ENCODE peak calls at places on chromosomes 11 and 22, in eight cellular contexts. Q, Z, E, L, O, G, I and M are unnamed samples.

GRCh38 chr11:21897203-21897602 is 295.7 kb upstream of the ANO5 start:
- DNase-seq in Q (no peak), Z (no peak), E (no peak), L (no peak), O (no peak), G (no peak), I (no peak), M (no peak)

GRCh38 chr11:102553835-102554282 is 23.3 kb upstream of the MMP7 start:
- DNase-seq in Q (no peak), Z (no peak), E (peak; percentile 84), L (no peak), O (no peak), G (no peak), I (no peak), M (no peak)

GRCh38 chr11:6629892-6630631 is 10.8 kb upstream of the TPP1 start:
- DNase-seq in Q (peak; percentile 54), Z (no peak), E (peak; percentile 14), L (no peak), O (no peak), G (no peak), I (no peak), M (no peak)

GRCh38 chr11:19953909-19954308 is 206.4 kb downstream of the DBX1 start:
- DNase-seq in Q (no peak), Z (peak; percentile 73), E (peak; percentile 73), L (peak; percentile 39), O (no peak), G (peak; percentile 79), I (peak; percentile 91), M (peak; percentile 94)

GRCh38 chr22:47089374-47089773 is 326.9 kb downstream of the TBC1D22A start:
- DNase-seq in Q (no peak), Z (no peak), E (no peak), L (no peak), O (no peak), G (no peak), I (no peak), M (no peak)

GRCh38 chr11:130908770-130909625 is 7.3 kb downstream of the SNX19 start:
- DNase-seq in Q (no peak), Z (peak; percentile 82), E (peak; percentile 72), L (no peak), O (no peak), G (peak; percentile 46), I (peak; percentile 91), M (peak; percentile 86)

GRCh38 chr22:39622881-39623367 is 52.4 kb downstream of the CACNA1I start:
- DNase-seq in Q (peak; percentile 70), Z (peak; percentile 23), E (peak; percentile 45), L (peak; percentile 39), O (no peak), G (no peak), I (peak; percentile 9), M (no peak)

GRCh38 chr11:122209619-122210377 is 93.8 kb upstream of the BLID start:
- DNase-seq in Q (peak; percentile 57), Z (peak; percentile 88), E (peak; percentile 29), L (peak; percentile 27), O (peak; percentile 75), G (peak; percentile 67), I (peak; percentile 88), M (peak; percentile 89)

GRCh38 chr22:16949561-16949960 is 58.5 kb downstream of the GAB4 start:
- DNase-seq in Q (no peak), Z (no peak), E (no peak), L (no peak), O (no peak), G (no peak), I (no peak), M (no peak)

GRCh38 chr22:36405671-36406070 is 17.9 kb upstream of the MYH9 start:
- DNase-seq in Q (no peak), Z (peak; percentile 66), E (peak; percentile 60), L (no peak), O (no peak), G (no peak), I (no peak), M (no peak)

GRCh38 chr22:25392584-25392983 is 171.9 kb upstream of the GRK3 start:
- DNase-seq in Q (no peak), Z (no peak), E (no peak), L (no peak), O (no peak), G (no peak), I (no peak), M (no peak)

DNA sequence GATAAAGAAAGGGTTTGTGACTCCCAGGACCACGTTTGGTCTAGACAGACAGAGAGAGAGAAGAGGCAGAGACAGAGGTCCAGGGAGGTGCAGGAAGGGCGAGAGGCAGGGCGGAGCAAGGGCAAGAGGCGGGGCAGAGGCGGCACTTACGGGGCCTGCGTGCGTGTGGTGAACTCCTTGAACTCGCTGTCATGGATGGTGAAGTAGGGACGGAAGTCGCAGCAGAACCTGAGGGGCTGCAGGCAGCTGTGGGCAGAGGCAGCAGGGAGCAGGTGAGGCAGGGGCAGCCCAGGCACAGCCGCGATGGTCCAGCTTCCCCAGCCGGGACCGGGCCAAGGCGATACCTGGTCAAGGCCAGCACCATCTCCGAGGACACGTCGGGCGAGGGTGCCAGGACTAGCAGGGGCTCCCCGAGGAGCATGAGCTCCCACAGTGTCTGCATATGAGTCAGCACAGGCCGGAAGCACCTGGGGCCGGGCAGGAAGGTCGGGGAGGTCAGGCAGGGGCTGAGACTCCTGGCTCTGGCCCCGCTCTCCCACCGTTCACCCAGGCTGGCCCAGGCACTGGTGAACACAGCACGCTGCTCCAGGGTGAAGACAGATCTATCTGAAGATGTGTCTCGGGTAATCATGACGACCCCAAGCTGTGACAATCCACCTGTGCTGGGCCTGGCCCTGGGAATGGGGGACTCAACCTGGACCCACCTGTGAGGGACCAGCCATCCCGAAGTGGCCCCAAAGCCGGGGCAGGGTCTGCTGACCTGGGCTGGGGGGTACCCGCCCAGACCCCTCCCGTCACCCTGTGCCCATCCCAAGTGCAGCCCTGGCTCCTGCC is 7.2 kb upstream of the PLXNB2 start:
- DNase-seq in Q (peak; percentile 86), Z (no peak), E (no peak), L (no peak), O (no peak), G (no peak), I (no peak), M (no peak)
- H3K4me3 ChIP-seq in Q (peak overlapping the region; percentile 8), Z (no peak overlapping the region), E (no peak overlapping the region), L (no peak overlapping the region), O (peak overlapping the region; percentile 32), G (no peak overlapping the region), I (no peak overlapping the region), M (no peak overlapping the region)

GRCh38 chr11:47180006-47180787 is 3.5 kb upstream of the ARFGAP2 start:
- DNase-seq in Q (no peak), Z (no peak), E (no peak), L (no peak), O (no peak), G (no peak), I (no peak), M (no peak)

GRCh38 chr11:47178305-47178704 is 1.6 kb upstream of the ARFGAP2 start:
- DNase-seq in Q (no peak), Z (no peak), E (no peak), L (no peak), O (no peak), G (no peak), I (no peak), M (no peak)

GRCh38 chr11:47181271-47181670 is 4.6 kb upstream of the ARFGAP2 start:
- DNase-seq in Q (no peak), Z (no peak), E (no peak), L (no peak), O (no peak), G (no peak), I (no peak), M (no peak)

GRCh38 chr11:47178737-47179654 is 2.3 kb upstream of the ARFGAP2 start:
- DNase-seq in Q (no peak), Z (no peak), E (no peak), L (no peak), O (no peak), G (no peak), I (no peak), M (no peak)

DNA sequence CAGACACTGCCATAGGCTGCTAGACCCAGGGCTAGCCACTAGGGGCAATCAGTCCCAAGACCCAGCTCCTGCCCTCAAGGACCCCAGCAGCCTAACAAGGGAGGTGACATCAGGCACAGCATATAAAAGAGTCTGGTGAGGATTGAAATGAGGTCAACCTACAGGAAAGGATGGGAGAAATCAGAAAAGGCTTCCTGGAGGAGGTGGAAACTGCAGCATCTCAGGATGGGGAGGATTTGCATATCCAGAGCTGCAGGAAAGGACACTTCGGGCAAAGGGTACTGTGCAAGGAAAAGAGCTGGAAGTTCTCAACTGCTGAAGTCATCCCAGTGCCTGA is 2.9 kb upstream of the ARFGAP2 start:
- DNase-seq in Q (no peak), Z (peak; percentile 42), E (peak; percentile 53), L (no peak), O (no peak), G (no peak), I (peak; percentile 35), M (no peak)
- TF ChIP-seq CTCF in Q (peak; percentile 41), Z (peak; percentile 72), E (peak; percentile 69), L (peak; percentile 44), O (peak; percentile 36), G (peak; percentile 70), I (peak; percentile 56), M (peak; percentile 75)

GRCh38 chr11:117199916-117200812 is 994 bp downstream of the TAGLN start:
- DNase-seq in Q (no peak), Z (no peak), E (no peak), L (no peak), O (no peak), G (no peak), I (no peak), M (no peak)
- H3K4me3 ChIP-seq in Q (peak overlapping the region; percentile 33), Z (peak overlapping the region; percentile 66), E (no peak overlapping the region), L (no peak overlapping the region), O (peak overlapping the region; percentile 81), G (peak overlapping the region; percentile 63), I (peak overlapping the region; percentile 49), M (peak overlapping the region; percentile 64)

GRCh38 chr22:38144025-38144405 is 33.5 kb upstream of the BAIAP2L2 start:
- DNase-seq in Q (no peak), Z (no peak), E (no peak), L (no peak), O (no peak), G (no peak), I (no peak), M (no peak)
- TF ChIP-seq CTCF in Q (no peak), Z (no peak), E (no peak), L (no peak), O (no peak), G (no peak), I (no peak), M (no peak)

GRCh38 chr11:92387882-92388281 is 163.3 kb downstream of the FAT3 start:
- DNase-seq in Q (no peak), Z (no peak), E (no peak), L (no peak), O (no peak), G (no peak), I (no peak), M (no peak)
- H3K4me3 ChIP-seq in Q (no peak overlapping the region), Z (no peak overlapping the region), E (no peak overlapping the region), L (no peak overlapping the region), O (no peak overlapping the region), G (no peak overlapping the region), I (no peak overlapping the region), M (no peak overlapping the region)

DNA sequence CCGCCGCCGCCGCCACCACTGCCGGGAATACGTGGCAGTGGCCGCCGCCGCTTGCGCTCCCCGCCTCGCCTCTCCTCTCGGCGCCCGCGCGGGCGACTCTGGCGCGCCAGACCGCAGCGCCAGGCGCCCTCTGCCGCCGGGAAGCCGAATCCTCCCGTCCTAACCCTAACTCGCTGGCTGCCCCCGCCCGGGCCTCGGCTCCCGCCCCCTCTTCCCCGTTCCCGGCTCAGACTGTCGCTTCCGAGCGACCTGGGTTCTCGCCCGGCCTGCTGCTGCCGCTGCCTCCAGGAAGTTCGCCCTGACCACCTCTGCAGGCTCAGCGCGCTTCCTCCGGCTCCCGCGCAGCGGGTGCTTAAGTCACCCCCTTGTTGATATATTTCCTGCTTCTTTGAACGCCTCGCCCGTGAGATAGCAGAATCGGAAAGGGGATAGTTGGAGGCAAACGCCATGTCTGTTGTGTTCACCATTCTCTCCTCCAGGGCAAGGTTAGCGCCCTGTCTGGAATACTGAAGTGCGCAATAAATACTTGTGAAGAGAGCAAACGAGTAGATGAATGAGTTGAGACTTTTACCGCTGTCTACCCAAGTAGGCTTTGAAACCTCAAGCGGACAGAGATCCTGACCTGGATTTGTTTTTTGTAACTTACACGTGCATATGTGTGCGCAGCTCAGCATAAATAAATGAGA is at the start of gene SMCO4:
- DNase-seq in Q (peak; percentile 90), Z (peak; percentile 76), E (peak; percentile 80), L (peak; percentile 83), O (no peak), G (no peak), I (peak; percentile 66), M (peak; percentile 77)
- TF ChIP-seq CTCF in Q (peak; percentile 52), Z (peak; percentile 67), E (peak; percentile 43), L (peak; percentile 52), O (peak; percentile 72), G (peak; percentile 60), I (peak; percentile 85), M (peak; percentile 67)